ENCODE peak calls at places on chromosome 5, in eight cellular contexts. C is T-helper 9 cell, Q is Kasumi-1, R is mucosa of gallbladder, J is iris pigment epithelial cell, G is cardiac septum, W is NCI-H69, T is NCI-H345. N is an unnamed sample.

GRCh38 chr5:10588779-10589447 is 25.0 kb downstream of the ANKRD33B start:
- DNase-seq in C (no peak), Q (no peak), R (no peak), J (no peak), G (no peak), W (peak), T (peak), N (no peak)

GRCh38 chr5:180139731-180140626 is 68.4 kb upstream of the RNF130 start:
- DNase-seq in C (no peak), Q (no peak), R (peak), J (no peak), G (no peak), W (peak), T (no peak), N (no peak)

GRCh38 chr5:20649966-20650365 is 662.0 kb upstream of the CDH18 start:
- DNase-seq in C (no peak), Q (no peak), R (no peak), J (peak), G (no peak), W (no peak), T (no peak), N (no peak)

GRCh38 chr5:31121224-31121623 is 72.3 kb upstream of the CDH6 start:
- DNase-seq in C (no peak), Q (no peak), R (no peak), J (no peak), G (no peak), W (no peak), T (no peak), N (no peak)

GRCh38 chr5:69156456-69156855 is 10.5 kb upstream of the CCNB1 start:
- DNase-seq in C (no peak), Q (no peak), R (no peak), J (no peak), G (no peak), W (no peak), T (no peak), N (no peak)

GRCh38 chr5:128671861-128672414 is 133.9 kb upstream of the FBN2 start:
- DNase-seq in C (no peak), Q (no peak), R (no peak), J (no peak), G (no peak), W (no peak), T (no peak), N (no peak)

GRCh38 chr5:31845351-31845750 is 206.4 kb downstream of the PDZD2 start:
- DNase-seq in C (no peak), Q (no peak), R (no peak), J (peak), G (no peak), W (no peak), T (no peak), N (no peak)

GRCh38 chr5:74895906-74896305 is 29.7 kb upstream of the FAM169A start:
- DNase-seq in C (no peak), Q (no peak), R (peak), J (peak), G (peak), W (peak), T (no peak), N (peak)

GRCh38 chr5:140951636-140952035 is 14.6 kb upstream of the PCDHAC2 start:
- DNase-seq in C (no peak), Q (no peak), R (peak), J (no peak), G (no peak), W (no peak), T (no peak), N (no peak)

GRCh38 chr5:173530547-173530946 is 85.9 kb downstream of the BOD1 start:
- DNase-seq in C (no peak), Q (peak), R (no peak), J (no peak), G (no peak), W (peak), T (peak), N (no peak)

GRCh38 chr5:14617441-14617840 is 35.8 kb downstream of the OTULINL start:
- DNase-seq in C (no peak), Q (no peak), R (no peak), J (no peak), G (no peak), W (peak), T (no peak), N (no peak)

GRCh38 chr5:4551034-4551433 is 589.1 kb upstream of the ADAMTS16 start:
- DNase-seq in C (no peak), Q (no peak), R (no peak), J (peak), G (no peak), W (no peak), T (no peak), N (peak)

GRCh38 chr5:93868851-93869250 is 127.5 kb upstream of the POU5F2 start:
- DNase-seq in C (no peak), Q (no peak), R (no peak), J (no peak), G (no peak), W (no peak), T (no peak), N (no peak)

GRCh38 chr5:18455521-18455920 is 821.3 kb downstream of the TAF11L14 start:
- DNase-seq in C (no peak), Q (no peak), R (no peak), J (no peak), G (no peak), W (no peak), T (no peak), N (no peak)

GRCh38 chr5:142717582-142718215 is 31.8 kb upstream of the FGF1 start:
- DNase-seq in C (no peak), Q (peak), R (peak), J (peak), G (no peak), W (peak), T (peak), N (peak)

GRCh38 chr5:140145818-140146522 is 20.2 kb downstream of the IGIP start:
- DNase-seq in C (peak), Q (peak), R (peak), J (peak), G (peak), W (peak), T (no peak), N (peak)

GRCh38 chr5:61048534-61048933 is 103.5 kb downstream of the NDUFAF2 start:
- DNase-seq in C (no peak), Q (no peak), R (no peak), J (peak), G (no peak), W (no peak), T (no peak), N (peak)

GRCh38 chr5:119346404-119346803 is 9.4 kb upstream of the TNFAIP8 start:
- DNase-seq in C (no peak), Q (no peak), R (no peak), J (no peak), G (no peak), W (no peak), T (no peak), N (no peak)

GRCh38 chr5:152704286-152704685 is 299.2 kb upstream of the NMUR2 start:
- DNase-seq in C (no peak), Q (no peak), R (no peak), J (no peak), G (no peak), W (no peak), T (no peak), N (no peak)

GRCh38 chr5:78888580-78889187 is 96.4 kb downstream of the ARSB start:
- DNase-seq in C (no peak), Q (no peak), R (no peak), J (no peak), G (no peak), W (peak), T (no peak), N (no peak)

GRCh38 chr5:128896675-128897074 is 68.6 kb upstream of the SLC27A6 start:
- DNase-seq in C (no peak), Q (no peak), R (no peak), J (no peak), G (no peak), W (no peak), T (no peak), N (no peak)

GRCh38 chr5:14364096-14364495 is 217.5 kb upstream of the OTULINL start:
- DNase-seq in C (no peak), Q (peak), R (no peak), J (no peak), G (no peak), W (no peak), T (no peak), N (peak)

GRCh38 chr5:93461751-93462150 is 119.3 kb downstream of the NR2F1-AS1 start:
- DNase-seq in C (no peak), Q (no peak), R (no peak), J (peak), G (no peak), W (no peak), T (no peak), N (peak)

GRCh38 chr5:153860482-153860881 is 178.2 kb downstream of the FAM114A2 start:
- DNase-seq in C (no peak), Q (no peak), R (no peak), J (no peak), G (no peak), W (peak), T (no peak), N (no peak)

GRCh38 chr5:129101794-129102193 is 7.2 kb downstream of the ISOC1 start:
- DNase-seq in C (no peak), Q (no peak), R (no peak), J (no peak), G (no peak), W (no peak), T (no peak), N (no peak)

N was measured in LHCN-M2.